ENCODE peak calls at places on chromosome 17, in ten cellular contexts. One of them, this sample, is unnamed.

GRCh38 chr17:17391575-17392370 is 85.0 kb upstream of the MED9 start:
- DNase-seq in HFFc6: no peak
- DNase-seq in smooth muscle cell of the brain vasculature: no peak
- DNase-seq in aorta: no peak
- DNase-seq in stimulated activated CD8-positive, alpha-beta memory T cell treated with anti-CD3 and anti-CD28 coated beads, Interleukin-2, amount 100 ng/mL, for 1 hour: peak; percentile 36
- DNase-seq in activated naive CD4-positive, alpha-beta T cell: peak; percentile 26
- DNase-seq in cardiac fibroblast: no peak
- DNase-seq in RWPE1: no peak
- DNase-seq in effector memory CD4-positive, alpha-beta T cell: peak; percentile 56
- DNase-seq in T-helper 1 cell: peak; percentile 66
- DNase-seq in this sample: no peak

GRCh38 chr17:62995377-62995885 is 29.4 kb downstream of the TANC2 start:
- DNase-seq in HFFc6: peak; percentile 37
- DNase-seq in smooth muscle cell of the brain vasculature: no peak
- DNase-seq in aorta: no peak
- DNase-seq in stimulated activated CD8-positive, alpha-beta memory T cell treated with anti-CD3 and anti-CD28 coated beads, Interleukin-2, amount 100 ng/mL, for 1 hour: no peak
- DNase-seq in activated naive CD4-positive, alpha-beta T cell: no peak
- DNase-seq in cardiac fibroblast: peak; percentile 68
- DNase-seq in RWPE1: peak; percentile 5
- DNase-seq in effector memory CD4-positive, alpha-beta T cell: no peak
- DNase-seq in T-helper 1 cell: no peak
- DNase-seq in this sample: peak; percentile 22

GRCh38 chr17:29107084-29107483 is 64.1 kb downstream of the PIPOX start:
- DNase-seq in HFFc6: no peak
- DNase-seq in smooth muscle cell of the brain vasculature: no peak
- DNase-seq in aorta: peak; percentile 76
- DNase-seq in stimulated activated CD8-positive, alpha-beta memory T cell treated with anti-CD3 and anti-CD28 coated beads, Interleukin-2, amount 100 ng/mL, for 1 hour: no peak
- DNase-seq in activated naive CD4-positive, alpha-beta T cell: no peak
- DNase-seq in cardiac fibroblast: no peak
- DNase-seq in RWPE1: no peak
- DNase-seq in effector memory CD4-positive, alpha-beta T cell: no peak
- DNase-seq in T-helper 1 cell: no peak
- DNase-seq in this sample: no peak

GRCh38 chr17:72199256-72199655 is 78.4 kb downstream of the SOX9 start:
- DNase-seq in HFFc6: no peak
- DNase-seq in smooth muscle cell of the brain vasculature: no peak
- DNase-seq in aorta: no peak
- DNase-seq in stimulated activated CD8-positive, alpha-beta memory T cell treated with anti-CD3 and anti-CD28 coated beads, Interleukin-2, amount 100 ng/mL, for 1 hour: no peak
- DNase-seq in activated naive CD4-positive, alpha-beta T cell: no peak
- DNase-seq in cardiac fibroblast: no peak
- DNase-seq in RWPE1: no peak
- DNase-seq in effector memory CD4-positive, alpha-beta T cell: no peak
- DNase-seq in T-helper 1 cell: no peak
- DNase-seq in this sample: no peak

GRCh38 chr17:82029990-82030469 is 1.4 kb upstream of the RAC3 start:
- DNase-seq in HFFc6: no peak
- DNase-seq in smooth muscle cell of the brain vasculature: no peak
- DNase-seq in aorta: no peak
- DNase-seq in stimulated activated CD8-positive, alpha-beta memory T cell treated with anti-CD3 and anti-CD28 coated beads, Interleukin-2, amount 100 ng/mL, for 1 hour: no peak
- DNase-seq in activated naive CD4-positive, alpha-beta T cell: no peak
- DNase-seq in cardiac fibroblast: no peak
- DNase-seq in RWPE1: no peak
- DNase-seq in effector memory CD4-positive, alpha-beta T cell: no peak
- DNase-seq in T-helper 1 cell: no peak
- DNase-seq in this sample: no peak

GRCh38 chr17:47332287-47332686 is 8.5 kb downstream of the EFCAB13 start:
- DNase-seq in HFFc6: no peak
- DNase-seq in smooth muscle cell of the brain vasculature: no peak
- DNase-seq in aorta: no peak
- DNase-seq in stimulated activated CD8-positive, alpha-beta memory T cell treated with anti-CD3 and anti-CD28 coated beads, Interleukin-2, amount 100 ng/mL, for 1 hour: no peak
- DNase-seq in activated naive CD4-positive, alpha-beta T cell: no peak
- DNase-seq in cardiac fibroblast: no peak
- DNase-seq in RWPE1: no peak
- DNase-seq in effector memory CD4-positive, alpha-beta T cell: no peak
- DNase-seq in T-helper 1 cell: no peak
- DNase-seq in this sample: no peak

GRCh38 chr17:49383048-49383447 is 21.0 kb upstream of the ZNF652 start:
- DNase-seq in HFFc6: no peak
- DNase-seq in smooth muscle cell of the brain vasculature: no peak
- DNase-seq in aorta: no peak
- DNase-seq in stimulated activated CD8-positive, alpha-beta memory T cell treated with anti-CD3 and anti-CD28 coated beads, Interleukin-2, amount 100 ng/mL, for 1 hour: no peak
- DNase-seq in activated naive CD4-positive, alpha-beta T cell: no peak
- DNase-seq in cardiac fibroblast: no peak
- DNase-seq in RWPE1: no peak
- DNase-seq in effector memory CD4-positive, alpha-beta T cell: no peak
- DNase-seq in T-helper 1 cell: no peak
- DNase-seq in this sample: no peak

GRCh38 chr17:8122391-8122922 is 1.4 kb downstream of the HES7 start:
- DNase-seq in HFFc6: no peak
- DNase-seq in smooth muscle cell of the brain vasculature: no peak
- DNase-seq in aorta: no peak
- DNase-seq in stimulated activated CD8-positive, alpha-beta memory T cell treated with anti-CD3 and anti-CD28 coated beads, Interleukin-2, amount 100 ng/mL, for 1 hour: no peak
- DNase-seq in activated naive CD4-positive, alpha-beta T cell: no peak
- DNase-seq in cardiac fibroblast: peak; percentile 40
- DNase-seq in RWPE1: no peak
- DNase-seq in effector memory CD4-positive, alpha-beta T cell: no peak
- DNase-seq in T-helper 1 cell: no peak
- DNase-seq in this sample: peak; percentile 34

GRCh38 chr17:14308636-14308964 is 7.7 kb downstream of the HS3ST3B1 start:
- DNase-seq in HFFc6: no peak
- DNase-seq in smooth muscle cell of the brain vasculature: no peak
- DNase-seq in aorta: no peak
- DNase-seq in stimulated activated CD8-positive, alpha-beta memory T cell treated with anti-CD3 and anti-CD28 coated beads, Interleukin-2, amount 100 ng/mL, for 1 hour: no peak
- DNase-seq in activated naive CD4-positive, alpha-beta T cell: no peak
- DNase-seq in cardiac fibroblast: no peak
- DNase-seq in RWPE1: no peak
- DNase-seq in effector memory CD4-positive, alpha-beta T cell: no peak
- DNase-seq in T-helper 1 cell: no peak
- DNase-seq in this sample: no peak

GRCh38 chr17:31715436-31715835 is 143.6 kb downstream of the COPRS start:
- DNase-seq in HFFc6: no peak
- DNase-seq in smooth muscle cell of the brain vasculature: no peak
- DNase-seq in aorta: no peak
- DNase-seq in stimulated activated CD8-positive, alpha-beta memory T cell treated with anti-CD3 and anti-CD28 coated beads, Interleukin-2, amount 100 ng/mL, for 1 hour: no peak
- DNase-seq in activated naive CD4-positive, alpha-beta T cell: no peak
- DNase-seq in cardiac fibroblast: no peak
- DNase-seq in RWPE1: no peak
- DNase-seq in effector memory CD4-positive, alpha-beta T cell: no peak
- DNase-seq in T-helper 1 cell: no peak
- DNase-seq in this sample: no peak

GRCh38 chr17:76697702-76698465 is 12.9 kb downstream of the MXRA7 start:
- DNase-seq in HFFc6: no peak
- DNase-seq in smooth muscle cell of the brain vasculature: no peak
- DNase-seq in aorta: peak; percentile 50
- DNase-seq in stimulated activated CD8-positive, alpha-beta memory T cell treated with anti-CD3 and anti-CD28 coated beads, Interleukin-2, amount 100 ng/mL, for 1 hour: no peak
- DNase-seq in activated naive CD4-positive, alpha-beta T cell: no peak
- DNase-seq in cardiac fibroblast: peak; percentile 67
- DNase-seq in RWPE1: no peak
- DNase-seq in effector memory CD4-positive, alpha-beta T cell: no peak
- DNase-seq in T-helper 1 cell: no peak
- DNase-seq in this sample: no peak

GRCh38 chr17:75897076-75898019 is 597 bp upstream of the TRIM65 start:
- DNase-seq in HFFc6: no peak
- DNase-seq in smooth muscle cell of the brain vasculature: no peak
- DNase-seq in aorta: peak; percentile 48
- DNase-seq in stimulated activated CD8-positive, alpha-beta memory T cell treated with anti-CD3 and anti-CD28 coated beads, Interleukin-2, amount 100 ng/mL, for 1 hour: no peak
- DNase-seq in activated naive CD4-positive, alpha-beta T cell: no peak
- DNase-seq in cardiac fibroblast: no peak
- DNase-seq in RWPE1: no peak
- DNase-seq in effector memory CD4-positive, alpha-beta T cell: no peak
- DNase-seq in T-helper 1 cell: no peak
- DNase-seq in this sample: no peak

GRCh38 chr17:82225368-82226029 is 3.3 kb upstream of the SLC16A3 start:
- DNase-seq in HFFc6: no peak
- DNase-seq in smooth muscle cell of the brain vasculature: no peak
- DNase-seq in aorta: no peak
- DNase-seq in stimulated activated CD8-positive, alpha-beta memory T cell treated with anti-CD3 and anti-CD28 coated beads, Interleukin-2, amount 100 ng/mL, for 1 hour: no peak
- DNase-seq in activated naive CD4-positive, alpha-beta T cell: no peak
- DNase-seq in cardiac fibroblast: no peak
- DNase-seq in RWPE1: no peak
- DNase-seq in effector memory CD4-positive, alpha-beta T cell: no peak
- DNase-seq in T-helper 1 cell: no peak
- DNase-seq in this sample: no peak

GRCh38 chr17:19409509-19409908 is 1.5 kb upstream of the RNF112 start:
- DNase-seq in HFFc6: peak; percentile 78
- DNase-seq in smooth muscle cell of the brain vasculature: peak; percentile 57
- DNase-seq in aorta: no peak
- DNase-seq in stimulated activated CD8-positive, alpha-beta memory T cell treated with anti-CD3 and anti-CD28 coated beads, Interleukin-2, amount 100 ng/mL, for 1 hour: no peak
- DNase-seq in activated naive CD4-positive, alpha-beta T cell: no peak
- DNase-seq in cardiac fibroblast: peak; percentile 44
- DNase-seq in RWPE1: peak; percentile 69
- DNase-seq in effector memory CD4-positive, alpha-beta T cell: no peak
- DNase-seq in T-helper 1 cell: no peak
- DNase-seq in this sample: peak; percentile 95

GRCh38 chr17:64385187-64386083 is 5.2 kb downstream of the PECAM1 start:
- DNase-seq in HFFc6: peak; percentile 52
- DNase-seq in smooth muscle cell of the brain vasculature: peak; percentile 86
- DNase-seq in aorta: peak; percentile 81
- DNase-seq in stimulated activated CD8-positive, alpha-beta memory T cell treated with anti-CD3 and anti-CD28 coated beads, Interleukin-2, amount 100 ng/mL, for 1 hour: peak; percentile 33
- DNase-seq in activated naive CD4-positive, alpha-beta T cell: no peak
- DNase-seq in cardiac fibroblast: peak; percentile 92
- DNase-seq in RWPE1: peak; percentile 77
- DNase-seq in effector memory CD4-positive, alpha-beta T cell: no peak
- DNase-seq in T-helper 1 cell: no peak
- DNase-seq in this sample: peak; percentile 87

GRCh38 chr17:32822996-32823395 is 53.9 kb downstream of the MYO1D start:
- DNase-seq in HFFc6: no peak
- DNase-seq in smooth muscle cell of the brain vasculature: no peak
- DNase-seq in aorta: no peak
- DNase-seq in stimulated activated CD8-positive, alpha-beta memory T cell treated with anti-CD3 and anti-CD28 coated beads, Interleukin-2, amount 100 ng/mL, for 1 hour: no peak
- DNase-seq in activated naive CD4-positive, alpha-beta T cell: no peak
- DNase-seq in cardiac fibroblast: no peak
- DNase-seq in RWPE1: no peak
- DNase-seq in effector memory CD4-positive, alpha-beta T cell: no peak
- DNase-seq in T-helper 1 cell: no peak
- DNase-seq in this sample: no peak

GRCh38 chr17:28347261-28347891 is 10.0 kb downstream of the POLDIP2 start:
- DNase-seq in HFFc6: peak; percentile 95
- DNase-seq in smooth muscle cell of the brain vasculature: no peak
- DNase-seq in aorta: peak; percentile 71
- DNase-seq in stimulated activated CD8-positive, alpha-beta memory T cell treated with anti-CD3 and anti-CD28 coated beads, Interleukin-2, amount 100 ng/mL, for 1 hour: no peak
- DNase-seq in activated naive CD4-positive, alpha-beta T cell: no peak
- DNase-seq in cardiac fibroblast: peak; percentile 93
- DNase-seq in RWPE1: peak; percentile 83
- DNase-seq in effector memory CD4-positive, alpha-beta T cell: no peak
- DNase-seq in T-helper 1 cell: no peak
- DNase-seq in this sample: peak; percentile 97

GRCh38 chr17:19928299-19928698 is 49.3 kb downstream of the AKAP10 start:
- DNase-seq in HFFc6: peak; percentile 51
- DNase-seq in smooth muscle cell of the brain vasculature: no peak
- DNase-seq in aorta: no peak
- DNase-seq in stimulated activated CD8-positive, alpha-beta memory T cell treated with anti-CD3 and anti-CD28 coated beads, Interleukin-2, amount 100 ng/mL, for 1 hour: no peak
- DNase-seq in activated naive CD4-positive, alpha-beta T cell: no peak
- DNase-seq in cardiac fibroblast: peak; percentile 72
- DNase-seq in RWPE1: no peak
- DNase-seq in effector memory CD4-positive, alpha-beta T cell: no peak
- DNase-seq in T-helper 1 cell: no peak
- DNase-seq in this sample: peak; percentile 39

GRCh38 chr17:11493947-11494346 is 104.3 kb upstream of the DNAH9 start:
- DNase-seq in HFFc6: no peak
- DNase-seq in smooth muscle cell of the brain vasculature: no peak
- DNase-seq in aorta: no peak
- DNase-seq in stimulated activated CD8-positive, alpha-beta memory T cell treated with anti-CD3 and anti-CD28 coated beads, Interleukin-2, amount 100 ng/mL, for 1 hour: no peak
- DNase-seq in activated naive CD4-positive, alpha-beta T cell: no peak
- DNase-seq in cardiac fibroblast: no peak
- DNase-seq in RWPE1: no peak
- DNase-seq in effector memory CD4-positive, alpha-beta T cell: no peak
- DNase-seq in T-helper 1 cell: no peak
- DNase-seq in this sample: no peak

GRCh38 chr17:4086041-4086483 is 56.8 kb downstream of the ZZEF1 start:
- DNase-seq in HFFc6: no peak
- DNase-seq in smooth muscle cell of the brain vasculature: no peak
- DNase-seq in aorta: no peak
- DNase-seq in stimulated activated CD8-positive, alpha-beta memory T cell treated with anti-CD3 and anti-CD28 coated beads, Interleukin-2, amount 100 ng/mL, for 1 hour: no peak
- DNase-seq in activated naive CD4-positive, alpha-beta T cell: no peak
- DNase-seq in cardiac fibroblast: no peak
- DNase-seq in RWPE1: no peak
- DNase-seq in effector memory CD4-positive, alpha-beta T cell: no peak
- DNase-seq in T-helper 1 cell: no peak
- DNase-seq in this sample: no peak

GRCh38 chr17:40541060-40541872 is 24.0 kb downstream of the CCR7 start:
- DNase-seq in HFFc6: no peak
- DNase-seq in smooth muscle cell of the brain vasculature: no peak
- DNase-seq in aorta: no peak
- DNase-seq in stimulated activated CD8-positive, alpha-beta memory T cell treated with anti-CD3 and anti-CD28 coated beads, Interleukin-2, amount 100 ng/mL, for 1 hour: peak; percentile 45
- DNase-seq in activated naive CD4-positive, alpha-beta T cell: peak; percentile 52
- DNase-seq in cardiac fibroblast: no peak
- DNase-seq in RWPE1: no peak
- DNase-seq in effector memory CD4-positive, alpha-beta T cell: peak; percentile 76
- DNase-seq in T-helper 1 cell: peak; percentile 59
- DNase-seq in this sample: no peak

GRCh38 chr17:45995617-45996270 is 3.3 kb upstream of the STH start:
- DNase-seq in HFFc6: no peak
- DNase-seq in smooth muscle cell of the brain vasculature: no peak
- DNase-seq in aorta: no peak
- DNase-seq in stimulated activated CD8-positive, alpha-beta memory T cell treated with anti-CD3 and anti-CD28 coated beads, Interleukin-2, amount 100 ng/mL, for 1 hour: no peak
- DNase-seq in activated naive CD4-positive, alpha-beta T cell: no peak
- DNase-seq in cardiac fibroblast: peak; percentile 14
- DNase-seq in RWPE1: no peak
- DNase-seq in effector memory CD4-positive, alpha-beta T cell: no peak
- DNase-seq in T-helper 1 cell: no peak
- DNase-seq in this sample: no peak

GRCh38 chr17:16191604-16192003 is 23.7 kb downstream of the NCOR1 start:
- DNase-seq in HFFc6: no peak
- DNase-seq in smooth muscle cell of the brain vasculature: no peak
- DNase-seq in aorta: no peak
- DNase-seq in stimulated activated CD8-positive, alpha-beta memory T cell treated with anti-CD3 and anti-CD28 coated beads, Interleukin-2, amount 100 ng/mL, for 1 hour: no peak
- DNase-seq in activated naive CD4-positive, alpha-beta T cell: no peak
- DNase-seq in cardiac fibroblast: no peak
- DNase-seq in RWPE1: no peak
- DNase-seq in effector memory CD4-positive, alpha-beta T cell: no peak
- DNase-seq in T-helper 1 cell: no peak
- DNase-seq in this sample: no peak

GRCh38 chr17:59668816-59669215 is 38.4 kb downstream of the PTRH2 start:
- DNase-seq in HFFc6: peak; percentile 89
- DNase-seq in smooth muscle cell of the brain vasculature: peak; percentile 29
- DNase-seq in aorta: no peak
- DNase-seq in stimulated activated CD8-positive, alpha-beta memory T cell treated with anti-CD3 and anti-CD28 coated beads, Interleukin-2, amount 100 ng/mL, for 1 hour: no peak
- DNase-seq in activated naive CD4-positive, alpha-beta T cell: no peak
- DNase-seq in cardiac fibroblast: peak; percentile 86
- DNase-seq in RWPE1: peak; percentile 44
- DNase-seq in effector memory CD4-positive, alpha-beta T cell: no peak
- DNase-seq in T-helper 1 cell: no peak
- DNase-seq in this sample: peak; percentile 77

GRCh38 chr17:36643086-36643685 is 41.8 kb downstream of the MRM1 start:
- DNase-seq in HFFc6: no peak
- DNase-seq in smooth muscle cell of the brain vasculature: no peak
- DNase-seq in aorta: no peak
- DNase-seq in stimulated activated CD8-positive, alpha-beta memory T cell treated with anti-CD3 and anti-CD28 coated beads, Interleukin-2, amount 100 ng/mL, for 1 hour: no peak
- DNase-seq in activated naive CD4-positive, alpha-beta T cell: no peak
- DNase-seq in cardiac fibroblast: no peak
- DNase-seq in RWPE1: no peak
- DNase-seq in effector memory CD4-positive, alpha-beta T cell: no peak
- DNase-seq in T-helper 1 cell: no peak
- DNase-seq in this sample: no peak

GRCh38 chr17:79777844-79778503 is at the start of gene CBX2:
- DNase-seq in HFFc6: peak; percentile 56
- DNase-seq in smooth muscle cell of the brain vasculature: no peak
- DNase-seq in aorta: peak; percentile 84
- DNase-seq in stimulated activated CD8-positive, alpha-beta memory T cell treated with anti-CD3 and anti-CD28 coated beads, Interleukin-2, amount 100 ng/mL, for 1 hour: peak; percentile 70
- DNase-seq in activated naive CD4-positive, alpha-beta T cell: peak; percentile 82
- DNase-seq in cardiac fibroblast: peak; percentile 72
- DNase-seq in RWPE1: peak; percentile 95
- DNase-seq in effector memory CD4-positive, alpha-beta T cell: peak; percentile 69
- DNase-seq in T-helper 1 cell: peak; percentile 67
- DNase-seq in this sample: peak; percentile 31

GRCh38 chr17:38430316-38430715 is 2.1 kb downstream of the ARHGAP23 start:
- DNase-seq in HFFc6: peak; percentile 46
- DNase-seq in smooth muscle cell of the brain vasculature: no peak
- DNase-seq in aorta: no peak
- DNase-seq in stimulated activated CD8-positive, alpha-beta memory T cell treated with anti-CD3 and anti-CD28 coated beads, Interleukin-2, amount 100 ng/mL, for 1 hour: no peak
- DNase-seq in activated naive CD4-positive, alpha-beta T cell: no peak
- DNase-seq in cardiac fibroblast: peak; percentile 75
- DNase-seq in RWPE1: no peak
- DNase-seq in effector memory CD4-positive, alpha-beta T cell: no peak
- DNase-seq in T-helper 1 cell: no peak
- DNase-seq in this sample: peak; percentile 61

GRCh38 chr17:193426-193810 is 12.0 kb upstream of the DOC2B start:
- DNase-seq in HFFc6: no peak
- DNase-seq in smooth muscle cell of the brain vasculature: no peak
- DNase-seq in aorta: no peak
- DNase-seq in stimulated activated CD8-positive, alpha-beta memory T cell treated with anti-CD3 and anti-CD28 coated beads, Interleukin-2, amount 100 ng/mL, for 1 hour: no peak
- DNase-seq in activated naive CD4-positive, alpha-beta T cell: no peak
- DNase-seq in cardiac fibroblast: no peak
- DNase-seq in RWPE1: no peak
- DNase-seq in effector memory CD4-positive, alpha-beta T cell: no peak
- DNase-seq in T-helper 1 cell: no peak
- DNase-seq in this sample: no peak